ENCODE peak calls at places on chromosomes 11 and 22, in six cellular contexts. W is GM12878, U is HepG2, I is H1, F is SK-N-SH, E is K562. B is an unnamed sample.
A peak's percentile ranks its signal among the peaks of the same experiment; 100 is the strongest.

GRCh38 chr22:36017661-36018091 is 10.9 kb downstream of the RBFOX2 start:
- DNase-seq in W (peak; percentile 68), E (no peak), F (peak; percentile 68), I (no peak), U (no peak), B (no peak)

GRCh38 chr11:45392621-45393183 is 106.6 kb upstream of the SYT13 start:
- DNase-seq in W (no peak), U (no peak), I (no peak), E (no peak), F (peak; percentile 52), B (no peak)

GRCh38 chr11:133134561-133135173 is 397.6 kb downstream of the OPCML start:
- DNase-seq in I (peak; percentile 77), E (peak; percentile 50), U (peak; percentile 39), W (peak; percentile 16), F (peak; percentile 68), B (peak; percentile 40)

GRCh38 chr11:114725623-114726022 is 47.3 kb downstream of the NXPE2 start:
- DNase-seq in I (no peak), E (no peak), W (no peak), U (no peak), F (no peak), B (no peak)

GRCh38 chr22:37205046-37205445 is 7.2 kb downstream of the SSTR3 start:
- DNase-seq in U (no peak), I (no peak), W (no peak), F (peak; percentile 7), E (no peak), B (no peak)

GRCh38 chr11:65380460-65381126 is 1.9 kb downstream of the SLC25A45 start:
- DNase-seq in W (no peak), U (no peak), I (no peak), E (no peak), F (no peak), B (no peak)

GRCh38 chr11:45145083-45145420 is 1.4 kb upstream of the PRDM11 start:
- DNase-seq in I (no peak), U (no peak), W (no peak), E (no peak), F (no peak), B (no peak)

GRCh38 chr11:59221438-59221837 is 8.7 kb upstream of the MPEG1 start:
- DNase-seq in U (no peak), F (no peak), E (no peak), W (no peak), I (no peak), B (no peak)

GRCh38 chr11:62061356-62062222 is 62.2 kb upstream of the INCENP start:
- DNase-seq in E (no peak), U (peak; percentile 38), I (no peak), F (no peak), W (no peak), B (no peak)

GRCh38 chr11:15836801-15837200 is 519.5 kb downstream of the SOX6 start:
- DNase-seq in W (no peak), I (no peak), E (no peak), U (no peak), F (no peak), B (no peak)

GRCh38 chr11:44607987-44608386 is 42.5 kb downstream of the CD82 start:
- DNase-seq in W (no peak), I (no peak), E (no peak), F (no peak), U (no peak), B (no peak)

GRCh38 chr11:112805658-112806057 is 155.6 kb upstream of the NCAM1 start:
- DNase-seq in U (no peak), W (no peak), F (no peak), E (no peak), I (no peak), B (no peak)
- H3K4me3 ChIP-seq in U (no peak overlapping the region), W (no peak overlapping the region), F (no peak overlapping the region), E (no peak overlapping the region), I (no peak overlapping the region), B (no peak overlapping the region)

GRCh38 chr11:118910309-118911112 is 15.2 kb downstream of the BCL9L start:
- DNase-seq in E (peak; percentile 81), F (no peak), U (peak; percentile 75), I (no peak), W (no peak), B (no peak)
- TF ChIP-seq POLR2AphosphoS5 in E (no peak), F (no peak), U (peak; percentile 37), I (peak; percentile 74), W (no peak), B (no peak)

DNA sequence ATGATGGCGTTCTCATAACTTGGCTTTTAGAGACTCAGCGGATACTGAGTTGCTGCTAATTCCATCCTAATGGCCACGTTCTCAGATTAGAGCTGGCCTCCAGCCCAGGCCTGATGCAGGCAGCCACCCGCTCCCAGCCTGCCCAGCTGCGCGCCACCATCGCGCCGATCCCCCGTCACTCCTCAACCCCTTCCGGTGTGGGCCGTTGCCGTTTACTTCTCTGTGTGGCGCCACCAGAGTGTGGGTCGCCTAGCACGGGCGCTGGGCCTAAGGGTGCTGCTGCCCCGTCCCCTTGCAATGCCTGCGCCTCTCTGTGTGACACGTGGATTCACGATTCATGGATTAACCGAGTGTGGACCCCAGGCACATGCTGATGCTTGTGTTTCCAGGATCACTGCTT is 1116.0 kb downstream of the BRD1 start:
- DNase-seq in F (no peak), E (no peak), U (no peak), W (no peak), I (no peak), B (no peak)
- TF ChIP-seq GABPA in F (no peak), E (no peak), U (no peak), W (no peak), I (no peak), B (no peak)

GRCh38 chr22:46674906-46675305 is 54.7 kb downstream of the GRAMD4 start:
- DNase-seq in I (no peak), U (no peak), F (no peak), E (no peak), W (no peak), B (no peak)
- H3K4me3 ChIP-seq in I (no peak overlapping the region), U (no peak overlapping the region), F (no peak overlapping the region), E (no peak overlapping the region), W (no peak overlapping the region), B (no peak overlapping the region)